ENCODE peak calls at places on chromosomes 6 and 20, in seven cellular contexts. E, M, K, D, T, A and G are unnamed samples.

GRCh38 chr20:2756056-2756611 is 44.3 kb downstream of the CPXM1 start:
- DNase-seq in E (no peak), M (peak; percentile 47), K (peak; percentile 53), D (no peak), T (peak; percentile 63), A (no peak), G (no peak)

GRCh38 chr20:43939762-43940121 is 25.1 kb downstream of the TOX2 start:
- DNase-seq in E (no peak), M (no peak), K (no peak), D (peak; percentile 85), T (no peak), A (no peak), G (no peak)

GRCh38 chr6:111724505-111724904 is 118.8 kb upstream of the TRAF3IP2 start:
- DNase-seq in E (peak; percentile 71), M (no peak), K (no peak), D (no peak), T (no peak), A (no peak), G (no peak)

GRCh38 chr6:90421656-90422055 is 125.0 kb upstream of the BACH2 start:
- DNase-seq in E (no peak), M (no peak), K (no peak), D (no peak), T (no peak), A (no peak), G (no peak)

GRCh38 chr6:17584241-17584803 is 15.8 kb upstream of the FAM8A1 start:
- DNase-seq in E (no peak), M (peak; percentile 40), K (peak; percentile 90), D (no peak), T (peak; percentile 83), A (no peak), G (peak; percentile 48)

GRCh38 chr6:125300992-125301434 is 754 bp downstream of the HDDC2 start:
- DNase-seq in E (no peak), M (no peak), K (peak; percentile 58), D (no peak), T (no peak), A (no peak), G (peak; percentile 16)

GRCh38 chr6:133623065-133623464 is 265.8 kb upstream of the TCF21 start:
- DNase-seq in E (no peak), M (no peak), K (peak; percentile 78), D (no peak), T (no peak), A (no peak), G (no peak)

GRCh38 chr20:13865825-13866351 is 81.1 kb downstream of the NDUFAF5 start:
- DNase-seq in E (no peak), M (no peak), K (peak; percentile 9), D (no peak), T (no peak), A (no peak), G (no peak)

GRCh38 chr20:14633507-14633906 is 296.1 kb upstream of the FLRT3 start:
- DNase-seq in E (no peak), M (no peak), K (no peak), D (no peak), T (no peak), A (no peak), G (no peak)

GRCh38 chr20:2816583-2817340 is 598 bp downstream of the TMEM239 start:
- DNase-seq in E (no peak), M (no peak), K (no peak), D (no peak), T (no peak), A (no peak), G (no peak)

GRCh38 chr20:50096237-50096636 is 16.7 kb downstream of the UBE2V1 start:
- DNase-seq in E (no peak), M (no peak), K (no peak), D (no peak), T (no peak), A (no peak), G (no peak)
- H3K36me3 ChIP-seq in E (peaks cover 10% of the 10 kb centered on the region), M (peaks cover 9% of the 10 kb centered on the region), K (peaks cover 5% of the 10 kb centered on the region), D (peaks cover 52% of the 10 kb centered on the region), T (peaks cover 10% of the 10 kb centered on the region), A (peaks cover 34% of the 10 kb centered on the region), G (peaks cover 50% of the 10 kb centered on the region)

GRCh38 chr20:33624399-33624798 is 37.7 kb upstream of the C20orf144 start:
- DNase-seq in E (no peak), M (no peak), K (no peak), D (no peak), T (no peak), A (no peak), G (peak; percentile 23)
- H3K36me3 ChIP-seq in E (peaks cover 6% of the 10 kb centered on the region), M (peaks cover 12% of the 10 kb centered on the region), K (no peaks in the 10 kb centered on the region), D (peaks cover 14% of the 10 kb centered on the region), T (peaks cover 55% of the 10 kb centered on the region), A (peaks cover 20% of the 10 kb centered on the region), G (peaks cover 26% of the 10 kb centered on the region)

DNA sequence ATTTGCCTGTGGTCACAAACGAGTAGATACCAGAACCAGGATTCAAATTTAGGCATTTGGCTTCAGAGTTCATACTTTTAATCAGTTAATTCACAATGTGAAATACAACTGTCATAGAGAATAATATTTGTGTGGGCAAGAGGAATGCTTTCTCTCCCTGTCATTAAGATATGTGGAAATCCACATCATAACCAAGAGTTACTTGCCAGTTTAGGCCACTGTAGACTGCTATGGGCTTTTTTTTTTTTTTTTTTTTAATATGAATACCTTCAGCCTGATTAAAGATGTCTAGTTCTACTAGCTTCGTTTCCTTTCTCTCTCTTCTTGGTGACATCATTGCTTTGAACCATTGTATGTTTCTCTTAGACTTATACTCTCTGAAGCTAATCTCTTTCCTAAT is 244.9 kb downstream of the ZFAND3 start:
- DNase-seq in E (no peak), M (no peak), K (no peak), D (no peak), T (no peak), A (no peak), G (no peak)
- H3K36me3 ChIP-seq in E (peaks cover 8% of the 10 kb centered on the region), M (peaks cover 5% of the 10 kb centered on the region), K (peaks cover 3% of the 10 kb centered on the region), D (peaks cover 7% of the 10 kb centered on the region), T (peaks cover 17% of the 10 kb centered on the region), A (peaks cover 29% of the 10 kb centered on the region), G (peaks cover 17% of the 10 kb centered on the region)

DNA sequence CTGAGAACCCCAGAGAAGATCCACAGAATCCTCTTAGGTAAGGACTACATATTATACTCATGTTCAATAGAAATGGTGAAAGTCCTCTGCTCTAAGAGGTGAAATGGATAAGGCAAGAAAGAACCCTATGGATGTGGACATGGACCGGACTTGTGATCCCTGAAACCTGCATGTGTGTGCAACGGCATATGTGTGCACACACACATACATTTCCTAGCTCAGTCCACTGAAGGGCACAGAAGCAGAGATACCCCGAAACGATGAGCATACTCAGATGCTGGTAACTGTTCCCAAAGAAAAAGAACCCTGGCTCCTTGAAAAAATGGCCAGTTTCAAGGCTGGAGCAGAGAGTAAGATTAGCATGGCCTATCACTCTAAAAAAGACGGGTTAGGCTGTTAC is 22.6 kb downstream of the SNX5 start:
- DNase-seq in E (no peak), M (no peak), K (no peak), D (no peak), T (no peak), A (no peak), G (no peak)
- H3K36me3 ChIP-seq in E (peaks cover 32% of the 10 kb centered on the region), M (peaks cover 45% of the 10 kb centered on the region), K (peaks cover 41% of the 10 kb centered on the region), D (peaks cover 77% of the 10 kb centered on the region), T (peaks cover 91% of the 10 kb centered on the region), A (peaks cover 95% of the 10 kb centered on the region), G (peaks cover 75% of the 10 kb centered on the region)

GRCh38 chr20:48703107-48703506 is 124.7 kb downstream of the PREX1 start:
- DNase-seq in E (no peak), M (peak; percentile 52), K (no peak), D (no peak), T (no peak), A (no peak), G (no peak)

GRCh38 chr20:48701702-48702101 is 126.1 kb downstream of the PREX1 start:
- DNase-seq in E (no peak), M (no peak), K (no peak), D (no peak), T (no peak), A (no peak), G (no peak)

GRCh38 chr20:48703511-48704219 is 124.1 kb downstream of the PREX1 start:
- DNase-seq in E (no peak), M (no peak), K (no peak), D (no peak), T (no peak), A (no peak), G (no peak)

GRCh38 chr20:48704761-48705160 is 123.0 kb downstream of the PREX1 start:
- DNase-seq in E (no peak), M (no peak), K (no peak), D (peak; percentile 17), T (no peak), A (no peak), G (no peak)

GRCh38 chr20:48702388-48703041 is 125.3 kb downstream of the PREX1 start:
- DNase-seq in E (no peak), M (no peak), K (no peak), D (peak; percentile 31), T (no peak), A (no peak), G (no peak)
- H3K36me3 ChIP-seq in E (peaks cover 57% of the 10 kb centered on the region), M (no peaks in the 10 kb centered on the region), K (no peaks in the 10 kb centered on the region), D (no peaks in the 10 kb centered on the region), T (no peaks in the 10 kb centered on the region), A (no peaks in the 10 kb centered on the region), G (peaks cover 69% of the 10 kb centered on the region)